ENCODE peak calls at places on chromosomes 4 and X, in ten cellular contexts. W is astrocyte of the spinal cord; Y is GM18507; Z is activated naive CD4-positive, alpha-beta T cell; Q is T-helper 2 cell; D is stimulated activated CD4-positive, alpha-beta T cell treated with anti-CD3 and anti-CD28 coated beads, Interleukin-2, amount 100 ng/mL, for 48 hours; K is NCI-H748 treated with DMSO at 0.1 percent for 48 hours; F is right lobe of liver; U is ELR; E is HuH-7.5. A is an unnamed sample.

GRCh38 chrX:98067611-98068010 is 1183.9 kb downstream of the RPA4 start:
- DNase-seq in W (peak), Y (no peak), Z (no peak), Q (no peak), D (no peak), K (no peak), F (no peak), U (no peak), E (no peak), A (no peak)

GRCh38 chr4:20265726-20266125 is 14.0 kb downstream of the SLIT2 start:
- DNase-seq in W (peak), Y (no peak), Z (no peak), Q (no peak), D (no peak), K (no peak), F (no peak), U (peak), E (no peak), A (no peak)

GRCh38 chrX:13081385-13082285 is 37.2 kb upstream of the FAM9C start:
- DNase-seq in W (no peak), Y (no peak), Z (no peak), Q (no peak), D (no peak), K (no peak), F (no peak), U (no peak), E (no peak), A (no peak)

GRCh38 chrX:103941201-103941975 is 21.0 kb upstream of the TMSB15B start:
- DNase-seq in W (peak), Y (no peak), Z (no peak), Q (no peak), D (no peak), K (no peak), F (no peak), U (peak), E (no peak), A (no peak)

GRCh38 chrX:55488559-55489314 is 911 bp downstream of the USP51 start:
- DNase-seq in W (peak), Y (no peak), Z (peak), Q (peak), D (peak), K (peak), F (peak), U (peak), E (no peak), A (no peak)

GRCh38 chr4:153521467-153521866 is 55.3 kb downstream of the TMEM131L start:
- DNase-seq in W (no peak), Y (no peak), Z (no peak), Q (no peak), D (no peak), K (no peak), F (no peak), U (no peak), E (no peak), A (no peak)

GRCh38 chr4:20544645-20545044 is 155.6 kb upstream of the PACRGL start:
- DNase-seq in W (peak), Y (no peak), Z (no peak), Q (no peak), D (no peak), K (peak), F (no peak), U (peak), E (no peak), A (no peak)

GRCh38 chrX:36963852-36964251 is 44.3 kb upstream of the FAM47C start:
- DNase-seq in W (no peak), Y (no peak), Z (no peak), Q (no peak), D (no peak), K (no peak), F (peak), U (no peak), E (no peak), A (no peak)

GRCh38 chr4:168319486-168320019 is 1.0 kb upstream of the DDX60 start:
- DNase-seq in W (no peak), Y (no peak), Z (no peak), Q (no peak), D (no peak), K (no peak), F (no peak), U (peak), E (no peak), A (no peak)

GRCh38 chr4:76182463-76182862 is 31.2 kb downstream of the SCARB2 start:
- DNase-seq in W (no peak), Y (no peak), Z (no peak), Q (no peak), D (no peak), K (no peak), F (no peak), U (no peak), E (no peak), A (no peak)

GRCh38 chr4:147326581-147326980 is 154.3 kb upstream of the EDNRA start:
- DNase-seq in W (peak), Y (no peak), Z (no peak), Q (no peak), D (no peak), K (no peak), F (no peak), U (no peak), E (no peak), A (no peak)

GRCh38 chr4:38560763-38561558 is 103.0 kb upstream of the KLF3 start:
- DNase-seq in W (no peak), Y (peak), Z (no peak), Q (no peak), D (no peak), K (no peak), F (no peak), U (no peak), E (no peak), A (no peak)

GRCh38 chr4:122050836-122051235 is 99.0 kb upstream of the TRPC3 start:
- DNase-seq in W (no peak), Y (no peak), Z (no peak), Q (no peak), D (no peak), K (no peak), F (no peak), U (no peak), E (no peak), A (no peak)

GRCh38 chrX:77548751-77549150 is 101.6 kb downstream of the FGF16 start:
- DNase-seq in W (no peak), Y (no peak), Z (no peak), Q (no peak), D (no peak), K (no peak), F (no peak), U (no peak), E (no peak), A (no peak)

A was measured in iPS DF 6.9.